ENCODE peak calls at places on chromosomes 6 and 20, in eight cellular contexts. C is SK-N-SH, V is Panc1, Y is HepG2, A is prostate gland, J is spleen, I is transverse colon, H is endothelial cell of umbilical vein. Q is an unnamed sample.

GRCh38 chr20:62027698-62028321 is 37.9 kb downstream of the TAF4 start:
- DNase-seq in C (no peak), V (no peak), Y (no peak), A (no peak), J (no peak), I (no peak), H (no peak), Q (no peak)

GRCh38 chr6:168956884-168957730 is 296.5 kb downstream of the THBS2 start:
- DNase-seq in C (peak; percentile 77), V (peak; percentile 62), Y (peak; percentile 67), A (peak; percentile 44), J (peak; percentile 82), I (peak; percentile 73), H (peak; percentile 17), Q (peak; percentile 37)

GRCh38 chr6:35602133-35602946 is 86.4 kb downstream of the FKBP5 start:
- DNase-seq in C (peak; percentile 24), V (no peak), Y (peak; percentile 35), A (peak; percentile 51), J (peak; percentile 41), I (no peak), H (peak; percentile 66), Q (no peak)

GRCh38 chr20:44010162-44010704 is 95.6 kb downstream of the TOX2 start:
- DNase-seq in C (peak; percentile 46), V (no peak), Y (no peak), A (no peak), J (no peak), I (no peak), H (no peak), Q (no peak)

GRCh38 chr6:108152446-108152845 is 13.4 kb upstream of the NR2E1 start:
- DNase-seq in C (no peak), V (no peak), Y (no peak), A (no peak), J (no peak), I (no peak), H (no peak), Q (no peak)

GRCh38 chr20:21681219-21681931 is 24.1 kb upstream of the PAX1 start:
- DNase-seq in C (no peak), V (no peak), Y (no peak), A (no peak), J (peak; percentile 59), I (no peak), H (no peak), Q (no peak)

GRCh38 chr6:1724616-1725015 is 114.9 kb downstream of the FOXC1 start:
- DNase-seq in C (no peak), V (no peak), Y (no peak), A (peak; percentile 35), J (peak; percentile 86), I (peak; percentile 91), H (peak; percentile 64), Q (peak; percentile 54)

GRCh38 chr6:7129784-7130569 is 22.2 kb downstream of the RREB1 start:
- DNase-seq in C (no peak), V (no peak), Y (peak; percentile 71), A (no peak), J (peak; percentile 83), I (peak; percentile 43), H (no peak), Q (no peak)

GRCh38 chr6:16596890-16597331 is 164.3 kb downstream of the ATXN1 start:
- DNase-seq in C (no peak), V (no peak), Y (no peak), A (no peak), J (no peak), I (no peak), H (no peak), Q (no peak)

GRCh38 chr6:124462746-124463145 is 499.5 kb upstream of the RNF217 start:
- DNase-seq in C (no peak), V (no peak), Y (no peak), A (no peak), J (no peak), I (no peak), H (no peak), Q (no peak)

GRCh38 chr6:73236147-73236750 is 11.0 kb upstream of the KHDC1L start:
- DNase-seq in C (no peak), V (peak; percentile 27), Y (no peak), A (no peak), J (no peak), I (no peak), H (no peak), Q (no peak)

GRCh38 chr20:43096471-43096870 is 93.2 kb downstream of the PTPRT start:
- DNase-seq in C (peak; percentile 49), V (no peak), Y (no peak), A (no peak), J (no peak), I (no peak), H (no peak), Q (no peak)

GRCh38 chr20:8050117-8050837 is 30.7 kb upstream of the TMX4 start:
- DNase-seq in C (no peak), V (no peak), Y (no peak), A (no peak), J (no peak), I (no peak), H (peak; percentile 55), Q (no peak)

GRCh38 chr6:56542367-56543331 is 100.0 kb downstream of the DST start:
- DNase-seq in C (peak; percentile 74), V (peak; percentile 92), Y (peak; percentile 98), A (peak; percentile 94), J (peak; percentile 92), I (peak; percentile 94), H (peak; percentile 97), Q (peak; percentile 93)

GRCh38 chr6:3201388-3201787 is 26.1 kb downstream of the TUBB2B start:
- DNase-seq in C (no peak), V (no peak), Y (no peak), A (no peak), J (no peak), I (no peak), H (no peak), Q (no peak)

GRCh38 chr6:3204921-3205320 is 22.5 kb downstream of the TUBB2B start:
- DNase-seq in C (no peak), V (no peak), Y (no peak), A (no peak), J (no peak), I (no peak), H (no peak), Q (no peak)

GRCh38 chr6:3205913-3206312 is 21.5 kb downstream of the TUBB2B start:
- DNase-seq in C (no peak), V (no peak), Y (no peak), A (no peak), J (no peak), I (no peak), H (no peak), Q (no peak)

GRCh38 chr6:3200682-3201081 is 26.8 kb downstream of the TUBB2B start:
- DNase-seq in C (no peak), V (no peak), Y (no peak), A (no peak), J (no peak), I (no peak), H (no peak), Q (no peak)

DNA sequence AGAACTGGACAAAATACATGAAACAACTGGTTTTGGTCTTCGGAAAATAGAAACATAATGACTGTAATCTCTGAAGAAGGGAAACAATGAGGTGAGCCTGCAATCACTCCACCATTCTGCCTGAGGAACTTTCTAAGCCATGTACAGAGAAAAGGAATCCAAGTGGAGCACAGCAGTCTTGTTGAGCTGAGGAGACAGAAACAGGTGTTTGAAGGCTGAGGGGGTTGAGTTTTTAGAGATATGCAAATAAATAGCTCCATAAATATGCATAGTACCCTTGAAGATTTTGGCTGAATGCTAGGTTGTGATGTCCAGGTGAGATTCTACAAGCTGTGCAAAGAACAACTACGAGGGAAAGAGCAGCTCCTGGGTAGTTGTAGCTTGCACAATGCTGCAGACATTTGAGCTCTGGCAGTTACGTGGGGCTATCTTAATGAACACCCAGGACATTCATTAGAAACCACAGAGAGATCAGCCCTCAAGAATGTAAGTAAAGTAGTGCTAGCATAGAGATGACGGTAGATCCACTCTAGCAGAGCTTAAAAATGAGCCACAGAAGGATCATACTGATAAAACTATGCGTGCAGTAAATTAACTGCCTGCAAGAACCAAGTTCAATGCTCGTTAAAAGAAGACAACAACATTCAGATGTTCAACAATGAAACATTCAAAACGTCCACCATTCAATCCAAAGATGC is 24.3 kb downstream of the TUBB2B start:
- DNase-seq in C (no peak), V (no peak), Y (no peak), A (no peak), J (no peak), I (no peak), H (no peak), Q (no peak)
- H3K4me3 ChIP-seq in C (no peak overlapping the region), V (no peak overlapping the region), Y (no peak overlapping the region), A (no peak overlapping the region), J (no peak overlapping the region), I (no peak overlapping the region), H (no peak overlapping the region), Q (no peak overlapping the region)

GRCh38 chr6:170199716-170200115 is 91.2 kb downstream of the DLL1 start:
- DNase-seq in C (no peak), V (no peak), Y (no peak), A (no peak), J (no peak), I (no peak), H (no peak), Q (no peak)

GRCh38 chr6:170201361-170201760 is 89.5 kb downstream of the DLL1 start:
- DNase-seq in C (no peak), V (no peak), Y (no peak), A (peak; percentile 1), J (no peak), I (no peak), H (no peak), Q (no peak)

GRCh38 chr6:170202416-170203135 is 88.3 kb downstream of the DLL1 start:
- DNase-seq in C (no peak), V (no peak), Y (no peak), A (peak; percentile 2), J (no peak), I (no peak), H (no peak), Q (no peak)

GRCh38 chr6:170198298-170198697 is 92.6 kb downstream of the DLL1 start:
- DNase-seq in C (no peak), V (no peak), Y (no peak), A (no peak), J (no peak), I (no peak), H (no peak), Q (no peak)

DNA sequence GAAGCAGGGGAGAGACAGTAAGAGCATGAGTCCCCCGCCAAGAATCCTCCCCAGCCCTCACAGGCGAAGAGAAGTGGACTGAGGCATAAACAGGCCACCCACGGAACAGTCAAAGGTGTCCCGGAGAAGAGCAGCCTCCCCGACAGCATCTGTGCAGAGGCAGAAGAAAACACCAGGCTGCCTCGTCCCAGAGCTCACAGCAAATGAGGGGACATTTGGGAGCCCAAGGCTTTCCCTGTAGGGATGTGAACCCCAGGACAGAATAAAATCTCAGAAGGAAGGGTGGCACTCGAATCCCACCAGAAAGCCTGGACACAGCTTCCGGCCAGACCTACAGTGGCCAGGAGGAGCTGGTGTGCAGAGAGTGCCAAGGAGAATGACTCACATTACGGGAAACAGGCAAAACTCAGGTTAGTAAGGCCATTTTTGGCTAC is 90.4 kb downstream of the DLL1 start:
- DNase-seq in C (no peak), V (no peak), Y (no peak), A (peak; percentile 3), J (no peak), I (no peak), H (no peak), Q (no peak)
- H3K4me1 ChIP-seq in C (no peaks in the 10 kb centered on the region), V (no peaks in the 10 kb centered on the region), Y (no peaks in the 10 kb centered on the region), A (no peaks in the 10 kb centered on the region), J (no peaks in the 10 kb centered on the region), I (peaks cover 2% of the 10 kb centered on the region), H (peaks cover 5% of the 10 kb centered on the region), Q (no peaks in the 10 kb centered on the region)

GRCh38 chr6:167683028-167683862 is 143.5 kb upstream of the AFDN start:
- DNase-seq in C (no peak), V (peak; percentile 80), Y (peak; percentile 100), A (no peak), J (no peak), I (peak; percentile 71), H (peak; percentile 94), Q (no peak)
- TF ChIP-seq POLR2AphosphoS5 in C (no peak), V (no peak), Y (no peak), A (peak; percentile 63), J (no peak), I (peak; percentile 55), H (peak; percentile 76), Q (peak; percentile 64)

GRCh38 chr6:130366011-130366963 is at the start of gene TMEM200A:
- DNase-seq in C (peak; percentile 48), V (no peak), Y (no peak), A (no peak), J (peak; percentile 79), I (peak; percentile 23), H (peak; percentile 9), Q (peak; percentile 88)
- H3K4me3 ChIP-seq in C (peak within 1 kb of the TSS; percentile 81), V (no peak within 1 kb of the TSS), Y (peak within 1 kb of the TSS; percentile 56), A (peak within 1 kb of the TSS; percentile 26), J (peak within 1 kb of the TSS; percentile 66), I (peak within 1 kb of the TSS; percentile 56), H (peak within 1 kb of the TSS; percentile 66), Q (peak within 1 kb of the TSS; percentile 61)